ENCODE peak calls at places on chromosomes 16 and 17, in ten cellular contexts. One of them, this sample, is unnamed.

GRCh38 chr17:3865166-3865565 is 19.1 kb upstream of the NCBP3 start:
- DNase-seq in mucosa of descending colon: no peak
- DNase-seq in endodermal cell: no peak
- DNase-seq in CD8-positive, alpha-beta memory T cell: no peak
- DNase-seq in skeletal muscle cell: no peak
- DNase-seq in A549: no peak
- DNase-seq in prostate gland: no peak
- DNase-seq in tibial nerve: no peak
- DNase-seq in PC-9: no peak
- DNase-seq in testis: no peak
- DNase-seq in this sample: no peak

GRCh38 chr16:56789360-56789759 is 59.4 kb downstream of the NUP93 start:
- DNase-seq in skeletal muscle cell: no peak
- DNase-seq in A549: peak; percentile 41
- DNase-seq in endodermal cell: no peak
- DNase-seq in tibial nerve: no peak
- DNase-seq in testis: peak; percentile 50
- DNase-seq in mucosa of descending colon: peak; percentile 64
- DNase-seq in PC-9: peak; percentile 55
- DNase-seq in CD8-positive, alpha-beta memory T cell: no peak
- DNase-seq in prostate gland: peak; percentile 52
- DNase-seq in this sample: peak; percentile 55

GRCh38 chr17:7587420-7587786 is 2.5 kb downstream of the SOX15 start:
- DNase-seq in mucosa of descending colon: no peak
- DNase-seq in prostate gland: no peak
- DNase-seq in CD8-positive, alpha-beta memory T cell: no peak
- DNase-seq in skeletal muscle cell: peak; percentile 83
- DNase-seq in PC-9: peak; percentile 44
- DNase-seq in tibial nerve: no peak
- DNase-seq in A549: no peak
- DNase-seq in testis: no peak
- DNase-seq in endodermal cell: no peak
- DNase-seq in this sample: no peak

GRCh38 chr16:25747160-25747758 is 55.5 kb downstream of the HS3ST4 start:
- DNase-seq in PC-9: peak; percentile 10
- DNase-seq in tibial nerve: no peak
- DNase-seq in prostate gland: no peak
- DNase-seq in testis: peak; percentile 16
- DNase-seq in skeletal muscle cell: no peak
- DNase-seq in mucosa of descending colon: peak; percentile 2
- DNase-seq in CD8-positive, alpha-beta memory T cell: no peak
- DNase-seq in endodermal cell: peak; percentile 87
- DNase-seq in A549: no peak
- DNase-seq in this sample: no peak

GRCh38 chr17:57443781-57444180 is 187.5 kb downstream of the MSI2 start:
- DNase-seq in CD8-positive, alpha-beta memory T cell: no peak
- DNase-seq in prostate gland: no peak
- DNase-seq in A549: no peak
- DNase-seq in testis: no peak
- DNase-seq in mucosa of descending colon: no peak
- DNase-seq in tibial nerve: no peak
- DNase-seq in PC-9: no peak
- DNase-seq in endodermal cell: no peak
- DNase-seq in skeletal muscle cell: no peak
- DNase-seq in this sample: no peak

GRCh38 chr16:58756650-58757332 is 22.7 kb upstream of the GOT2 start:
- DNase-seq in skeletal muscle cell: no peak
- DNase-seq in endodermal cell: no peak
- DNase-seq in CD8-positive, alpha-beta memory T cell: no peak
- DNase-seq in A549: no peak
- DNase-seq in testis: no peak
- DNase-seq in prostate gland: no peak
- DNase-seq in tibial nerve: no peak
- DNase-seq in PC-9: no peak
- DNase-seq in mucosa of descending colon: no peak
- DNase-seq in this sample: no peak

GRCh38 chr17:40113961-40114272 is 7.9 kb upstream of the MSL1 start:
- DNase-seq in CD8-positive, alpha-beta memory T cell: no peak
- DNase-seq in endodermal cell: no peak
- DNase-seq in PC-9: no peak
- DNase-seq in tibial nerve: no peak
- DNase-seq in mucosa of descending colon: no peak
- DNase-seq in prostate gland: no peak
- DNase-seq in A549: no peak
- DNase-seq in testis: no peak
- DNase-seq in skeletal muscle cell: no peak
- DNase-seq in this sample: no peak

GRCh38 chr17:32827227-32827626 is 49.7 kb downstream of the MYO1D start:
- DNase-seq in skeletal muscle cell: no peak
- DNase-seq in CD8-positive, alpha-beta memory T cell: no peak
- DNase-seq in PC-9: no peak
- DNase-seq in A549: no peak
- DNase-seq in mucosa of descending colon: no peak
- DNase-seq in endodermal cell: no peak
- DNase-seq in tibial nerve: no peak
- DNase-seq in testis: no peak
- DNase-seq in prostate gland: no peak
- DNase-seq in this sample: no peak

GRCh38 chr16:80682435-80683070 is 121.8 kb downstream of the CDYL2 start:
- DNase-seq in prostate gland: no peak
- DNase-seq in CD8-positive, alpha-beta memory T cell: no peak
- DNase-seq in skeletal muscle cell: peak; percentile 81
- DNase-seq in endodermal cell: no peak
- DNase-seq in tibial nerve: no peak
- DNase-seq in A549: no peak
- DNase-seq in mucosa of descending colon: no peak
- DNase-seq in testis: no peak
- DNase-seq in PC-9: no peak
- DNase-seq in this sample: no peak

GRCh38 chr17:81277938-81278693 is 17.0 kb downstream of the SLC38A10 start:
- DNase-seq in tibial nerve: no peak
- DNase-seq in skeletal muscle cell: no peak
- DNase-seq in CD8-positive, alpha-beta memory T cell: no peak
- DNase-seq in PC-9: no peak
- DNase-seq in mucosa of descending colon: no peak
- DNase-seq in A549: no peak
- DNase-seq in testis: peak; percentile 38
- DNase-seq in endodermal cell: no peak
- DNase-seq in prostate gland: no peak
- DNase-seq in this sample: no peak
- H3K4me3 ChIP-seq in tibial nerve: no peak overlapping the region
- H3K4me3 ChIP-seq in skeletal muscle cell: no peak overlapping the region
- H3K4me3 ChIP-seq in CD8-positive, alpha-beta memory T cell: no peak overlapping the region
- H3K4me3 ChIP-seq in PC-9: no peak overlapping the region
- H3K4me3 ChIP-seq in mucosa of descending colon: no peak overlapping the region
- H3K4me3 ChIP-seq in A549: no peak overlapping the region
- H3K4me3 ChIP-seq in testis: no peak overlapping the region
- H3K4me3 ChIP-seq in endodermal cell: no peak overlapping the region
- H3K4me3 ChIP-seq in prostate gland: no peak overlapping the region
- H3K4me3 ChIP-seq in this sample: no peak overlapping the region

GRCh38 chr17:82085031-82085861 is 12.8 kb downstream of the FASN start:
- DNase-seq in tibial nerve: no peak
- DNase-seq in A549: no peak
- DNase-seq in testis: no peak
- DNase-seq in mucosa of descending colon: no peak
- DNase-seq in skeletal muscle cell: no peak
- DNase-seq in PC-9: no peak
- DNase-seq in CD8-positive, alpha-beta memory T cell: no peak
- DNase-seq in endodermal cell: no peak
- DNase-seq in prostate gland: no peak
- DNase-seq in this sample: no peak

GRCh38 chr17:82085931-82086764 is 11.9 kb downstream of the FASN start:
- DNase-seq in prostate gland: no peak
- DNase-seq in CD8-positive, alpha-beta memory T cell: no peak
- DNase-seq in tibial nerve: no peak
- DNase-seq in testis: no peak
- DNase-seq in A549: no peak
- DNase-seq in skeletal muscle cell: no peak
- DNase-seq in mucosa of descending colon: no peak
- DNase-seq in endodermal cell: no peak
- DNase-seq in PC-9: no peak
- DNase-seq in this sample: no peak

GRCh38 chr17:82088838-82089722 is 9.0 kb downstream of the FASN start:
- DNase-seq in A549: no peak
- DNase-seq in prostate gland: no peak
- DNase-seq in CD8-positive, alpha-beta memory T cell: no peak
- DNase-seq in tibial nerve: no peak
- DNase-seq in skeletal muscle cell: no peak
- DNase-seq in PC-9: no peak
- DNase-seq in mucosa of descending colon: no peak
- DNase-seq in endodermal cell: no peak
- DNase-seq in testis: no peak
- DNase-seq in this sample: no peak

GRCh38 chr17:82087961-82088837 is 9.8 kb downstream of the FASN start:
- DNase-seq in endodermal cell: no peak
- DNase-seq in PC-9: no peak
- DNase-seq in skeletal muscle cell: no peak
- DNase-seq in A549: no peak
- DNase-seq in CD8-positive, alpha-beta memory T cell: no peak
- DNase-seq in testis: no peak
- DNase-seq in mucosa of descending colon: no peak
- DNase-seq in tibial nerve: no peak
- DNase-seq in prostate gland: no peak
- DNase-seq in this sample: no peak

DNA sequence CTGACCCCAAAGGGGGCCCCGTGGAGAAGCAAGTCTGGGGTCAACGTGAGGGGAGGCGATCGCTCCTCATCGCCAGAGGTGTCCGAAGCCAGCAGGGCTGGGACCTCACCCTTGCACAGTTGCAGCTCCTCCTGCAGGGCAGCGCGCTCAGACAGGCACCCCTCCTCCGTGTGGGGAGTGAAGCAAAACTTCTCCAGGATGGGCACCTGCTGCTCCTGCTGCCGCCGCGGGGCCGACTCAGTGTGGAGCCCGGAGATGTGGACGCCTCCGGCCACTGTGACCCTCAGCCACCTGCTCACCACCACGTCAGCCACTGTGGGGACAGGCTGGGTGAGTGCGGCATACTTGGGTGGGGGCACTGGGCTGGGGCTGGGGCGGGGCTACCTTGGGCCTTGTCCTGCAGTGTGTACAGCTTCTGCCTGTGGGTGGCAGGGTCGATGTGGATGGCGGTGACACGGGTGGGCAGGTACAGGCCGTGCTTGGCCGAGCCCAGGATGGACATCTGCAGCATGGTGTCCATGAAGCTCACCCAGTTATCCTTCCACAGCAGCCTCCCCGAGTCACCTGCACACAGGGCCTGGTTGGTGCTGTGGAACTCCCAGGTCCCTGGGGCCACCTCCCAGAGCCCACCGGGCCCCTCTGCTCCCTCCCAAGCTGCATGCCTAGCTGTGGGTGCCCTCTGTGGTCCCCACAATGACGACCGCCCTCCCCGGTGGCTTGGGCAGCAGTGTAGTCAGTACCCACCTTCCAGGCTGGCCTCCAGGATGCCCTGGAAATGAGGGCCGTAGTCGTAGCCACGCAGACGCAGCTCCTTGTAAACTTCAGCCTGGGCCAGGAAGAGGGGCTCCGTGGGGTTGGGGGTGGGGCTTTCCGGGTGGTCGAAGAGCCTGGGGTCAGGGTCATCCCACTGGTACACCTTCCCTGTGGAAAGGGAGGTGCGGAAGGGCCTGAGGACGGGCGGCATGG is 10.8 kb downstream of the FASN start:
- DNase-seq in CD8-positive, alpha-beta memory T cell: no peak
- DNase-seq in testis: no peak
- DNase-seq in PC-9: no peak
- DNase-seq in A549: no peak
- DNase-seq in tibial nerve: no peak
- DNase-seq in mucosa of descending colon: no peak
- DNase-seq in prostate gland: no peak
- DNase-seq in endodermal cell: no peak
- DNase-seq in skeletal muscle cell: no peak
- DNase-seq in this sample: no peak
- H3K4me3 ChIP-seq in CD8-positive, alpha-beta memory T cell: no peak overlapping the region
- H3K4me3 ChIP-seq in testis: no peak overlapping the region
- H3K4me3 ChIP-seq in PC-9: no peak overlapping the region
- H3K4me3 ChIP-seq in A549: no peak overlapping the region
- H3K4me3 ChIP-seq in tibial nerve: no peak overlapping the region
- H3K4me3 ChIP-seq in mucosa of descending colon: no peak overlapping the region
- H3K4me3 ChIP-seq in prostate gland: no peak overlapping the region
- H3K4me3 ChIP-seq in endodermal cell: no peak overlapping the region
- H3K4me3 ChIP-seq in skeletal muscle cell: no peak overlapping the region
- H3K4me3 ChIP-seq in this sample: no peak overlapping the region

GRCh38 chr16:2167081-2167638 is 11.6 kb downstream of the TRAF7 start:
- DNase-seq in testis: no peak
- DNase-seq in mucosa of descending colon: no peak
- DNase-seq in skeletal muscle cell: no peak
- DNase-seq in tibial nerve: no peak
- DNase-seq in prostate gland: no peak
- DNase-seq in endodermal cell: no peak
- DNase-seq in A549: no peak
- DNase-seq in CD8-positive, alpha-beta memory T cell: no peak
- DNase-seq in PC-9: no peak
- DNase-seq in this sample: no peak

GRCh38 chr16:2172688-2173335 is 17.2 kb downstream of the TRAF7 start:
- DNase-seq in prostate gland: no peak
- DNase-seq in CD8-positive, alpha-beta memory T cell: no peak
- DNase-seq in mucosa of descending colon: no peak
- DNase-seq in A549: no peak
- DNase-seq in testis: no peak
- DNase-seq in endodermal cell: no peak
- DNase-seq in PC-9: no peak
- DNase-seq in tibial nerve: no peak
- DNase-seq in skeletal muscle cell: no peak
- DNase-seq in this sample: no peak

GRCh38 chr16:2171601-2172178 is 16.1 kb downstream of the TRAF7 start:
- DNase-seq in A549: no peak
- DNase-seq in tibial nerve: no peak
- DNase-seq in mucosa of descending colon: no peak
- DNase-seq in skeletal muscle cell: no peak
- DNase-seq in PC-9: no peak
- DNase-seq in endodermal cell: no peak
- DNase-seq in CD8-positive, alpha-beta memory T cell: no peak
- DNase-seq in prostate gland: no peak
- DNase-seq in testis: no peak
- DNase-seq in this sample: no peak

GRCh38 chr16:2170587-2171435 is 15.2 kb downstream of the TRAF7 start:
- DNase-seq in CD8-positive, alpha-beta memory T cell: no peak
- DNase-seq in endodermal cell: no peak
- DNase-seq in tibial nerve: no peak
- DNase-seq in A549: no peak
- DNase-seq in PC-9: no peak
- DNase-seq in testis: no peak
- DNase-seq in mucosa of descending colon: no peak
- DNase-seq in prostate gland: no peak
- DNase-seq in skeletal muscle cell: no peak
- DNase-seq in this sample: no peak

GRCh38 chr16:2170080-2170479 is 14.5 kb downstream of the TRAF7 start:
- DNase-seq in testis: no peak
- DNase-seq in endodermal cell: no peak
- DNase-seq in tibial nerve: no peak
- DNase-seq in A549: no peak
- DNase-seq in CD8-positive, alpha-beta memory T cell: no peak
- DNase-seq in prostate gland: no peak
- DNase-seq in mucosa of descending colon: no peak
- DNase-seq in skeletal muscle cell: no peak
- DNase-seq in PC-9: no peak
- DNase-seq in this sample: no peak
- H3K4me3 ChIP-seq in testis: no peak overlapping the region
- H3K4me3 ChIP-seq in endodermal cell: no peak overlapping the region
- H3K4me3 ChIP-seq in tibial nerve: no peak overlapping the region
- H3K4me3 ChIP-seq in A549: no peak overlapping the region
- H3K4me3 ChIP-seq in CD8-positive, alpha-beta memory T cell: no peak overlapping the region
- H3K4me3 ChIP-seq in prostate gland: no peak overlapping the region
- H3K4me3 ChIP-seq in mucosa of descending colon: no peak overlapping the region
- H3K4me3 ChIP-seq in skeletal muscle cell: no peak overlapping the region
- H3K4me3 ChIP-seq in PC-9: no peak overlapping the region
- H3K4me3 ChIP-seq in this sample: no peak overlapping the region

GRCh38 chr17:18262641-18263040 is 2.2 kb downstream of the MIEF2 start:
- DNase-seq in mucosa of descending colon: no peak
- DNase-seq in PC-9: no peak
- DNase-seq in prostate gland: no peak
- DNase-seq in skeletal muscle cell: no peak
- DNase-seq in CD8-positive, alpha-beta memory T cell: no peak
- DNase-seq in A549: no peak
- DNase-seq in tibial nerve: no peak
- DNase-seq in testis: no peak
- DNase-seq in endodermal cell: no peak
- DNase-seq in this sample: no peak
- H3K4me3 ChIP-seq in mucosa of descending colon: no peak overlapping the region
- H3K4me3 ChIP-seq in PC-9: no peak overlapping the region
- H3K4me3 ChIP-seq in prostate gland: no peak overlapping the region
- H3K4me3 ChIP-seq in skeletal muscle cell: no peak overlapping the region
- H3K4me3 ChIP-seq in CD8-positive, alpha-beta memory T cell: no peak overlapping the region
- H3K4me3 ChIP-seq in A549: no peak overlapping the region
- H3K4me3 ChIP-seq in tibial nerve: no peak overlapping the region
- H3K4me3 ChIP-seq in testis: no peak overlapping the region
- H3K4me3 ChIP-seq in endodermal cell: no peak overlapping the region
- H3K4me3 ChIP-seq in this sample: no peak overlapping the region

This sample was measured in Jurkat, Clone E6-1.